ENCODE peak calls at places on chromosomes 2 and 18, in ten cellular contexts. One of them, this sample, is unnamed.

GRCh38 chr2:112181571-112182290 is 43.5 kb downstream of the FBLN7 start:
- DNase-seq in suprapubic skin: no peak
- DNase-seq in GM12878: no peak
- DNase-seq in prostate gland: no peak
- DNase-seq in H1: no peak
- DNase-seq in HCT116: no peak
- DNase-seq in breast epithelium: no peak
- DNase-seq in HL-60: no peak
- DNase-seq in HepG2: no peak
- DNase-seq in spleen: no peak
- DNase-seq in this sample: no peak

GRCh38 chr2:120175000-120175581 is 48.1 kb downstream of the TMEM185B start:
- DNase-seq in suprapubic skin: no peak
- DNase-seq in GM12878: no peak
- DNase-seq in prostate gland: peak; percentile 54
- DNase-seq in H1: no peak
- DNase-seq in HCT116: peak; percentile 28
- DNase-seq in breast epithelium: no peak
- DNase-seq in HL-60: peak; percentile 18
- DNase-seq in HepG2: peak; percentile 70
- DNase-seq in spleen: no peak
- DNase-seq in this sample: no peak

GRCh38 chr18:54411781-54412180 is 54.1 kb downstream of the C18orf54 start:
- DNase-seq in suprapubic skin: no peak
- DNase-seq in GM12878: no peak
- DNase-seq in prostate gland: no peak
- DNase-seq in H1: no peak
- DNase-seq in HCT116: no peak
- DNase-seq in breast epithelium: no peak
- DNase-seq in HL-60: no peak
- DNase-seq in HepG2: no peak
- DNase-seq in spleen: no peak
- DNase-seq in this sample: no peak

GRCh38 chr2:149562304-149562703 is 25.3 kb downstream of the MMADHC start:
- DNase-seq in suprapubic skin: no peak
- DNase-seq in GM12878: no peak
- DNase-seq in prostate gland: no peak
- DNase-seq in H1: no peak
- DNase-seq in HCT116: no peak
- DNase-seq in breast epithelium: no peak
- DNase-seq in HL-60: no peak
- DNase-seq in HepG2: peak; percentile 47
- DNase-seq in spleen: no peak
- DNase-seq in this sample: no peak

GRCh38 chr2:5690718-5691658 is 1.2 kb upstream of the SOX11 start:
- DNase-seq in suprapubic skin: no peak
- DNase-seq in GM12878: no peak
- DNase-seq in prostate gland: no peak
- DNase-seq in H1: no peak
- DNase-seq in HCT116: no peak
- DNase-seq in breast epithelium: no peak
- DNase-seq in HL-60: no peak
- DNase-seq in HepG2: no peak
- DNase-seq in spleen: no peak
- DNase-seq in this sample: no peak

GRCh38 chr18:59719533-59720325 is 22.5 kb upstream of the CCBE1 start:
- DNase-seq in suprapubic skin: no peak
- DNase-seq in GM12878: no peak
- DNase-seq in prostate gland: no peak
- DNase-seq in H1: no peak
- DNase-seq in HCT116: no peak
- DNase-seq in breast epithelium: no peak
- DNase-seq in HL-60: no peak
- DNase-seq in HepG2: no peak
- DNase-seq in spleen: no peak
- DNase-seq in this sample: no peak

GRCh38 chr2:32182667-32183066 is 17.0 kb downstream of the SLC30A6 start:
- DNase-seq in suprapubic skin: no peak
- DNase-seq in GM12878: no peak
- DNase-seq in prostate gland: no peak
- DNase-seq in H1: no peak
- DNase-seq in HCT116: no peak
- DNase-seq in breast epithelium: no peak
- DNase-seq in HL-60: no peak
- DNase-seq in HepG2: no peak
- DNase-seq in spleen: no peak
- DNase-seq in this sample: no peak

GRCh38 chr2:207619764-207620203 is 5.4 kb downstream of the METTL21A start:
- DNase-seq in suprapubic skin: no peak
- DNase-seq in GM12878: no peak
- DNase-seq in prostate gland: no peak
- DNase-seq in H1: no peak
- DNase-seq in HCT116: no peak
- DNase-seq in breast epithelium: no peak
- DNase-seq in HL-60: peak; percentile 83
- DNase-seq in HepG2: peak; percentile 89
- DNase-seq in spleen: no peak
- DNase-seq in this sample: no peak

DNA sequence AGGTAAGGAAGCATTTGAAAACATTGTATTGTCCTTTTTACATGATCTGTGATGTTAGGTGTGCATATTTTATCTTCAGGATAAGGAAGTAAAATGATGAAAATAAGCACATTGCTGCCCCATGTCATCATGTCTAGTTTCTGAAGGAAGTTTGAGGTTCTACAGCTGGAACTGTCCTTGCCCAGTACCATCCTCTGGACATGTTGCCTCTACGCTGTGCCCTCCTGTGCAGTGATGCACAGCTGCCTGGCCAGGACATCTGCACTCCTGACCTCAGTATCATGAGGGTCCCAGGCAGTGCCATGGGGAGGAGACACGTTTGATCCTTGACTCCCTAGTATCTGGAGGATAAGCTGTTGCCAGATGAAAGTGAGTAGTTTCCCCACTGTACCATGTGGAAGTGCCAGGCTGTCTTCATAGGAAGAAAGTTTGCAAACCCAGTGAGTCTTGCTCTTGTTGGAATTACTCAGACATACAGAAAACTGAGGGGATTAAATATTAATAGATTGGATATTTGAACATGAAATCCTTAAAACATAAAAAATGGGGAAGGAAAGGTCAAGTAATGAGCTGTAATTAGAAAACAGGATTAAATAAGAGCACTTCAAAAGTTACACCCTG is 9.5 kb downstream of the ALKAL2 start:
- DNase-seq in suprapubic skin: no peak
- DNase-seq in GM12878: no peak
- DNase-seq in prostate gland: no peak
- DNase-seq in H1: no peak
- DNase-seq in HCT116: no peak
- DNase-seq in breast epithelium: no peak
- DNase-seq in HL-60: no peak
- DNase-seq in HepG2: no peak
- DNase-seq in spleen: no peak
- DNase-seq in this sample: no peak
- H3K27ac ChIP-seq in suprapubic skin: no peak overlapping the region
- H3K27ac ChIP-seq in GM12878: no peak overlapping the region
- H3K27ac ChIP-seq in prostate gland: no peak overlapping the region
- H3K27ac ChIP-seq in H1: no peak overlapping the region
- H3K27ac ChIP-seq in HCT116: no peak overlapping the region
- H3K27ac ChIP-seq in breast epithelium: no peak overlapping the region
- H3K27ac ChIP-seq in HL-60: no peak overlapping the region
- H3K27ac ChIP-seq in HepG2: no peak overlapping the region
- H3K27ac ChIP-seq in spleen: no peak overlapping the region
- H3K27ac ChIP-seq in this sample: no peak overlapping the region

GRCh38 chr2:28626376-28626775 is 125.3 kb upstream of the PPP1CB start:
- DNase-seq in suprapubic skin: no peak
- DNase-seq in GM12878: no peak
- DNase-seq in prostate gland: no peak
- DNase-seq in H1: no peak
- DNase-seq in HCT116: no peak
- DNase-seq in breast epithelium: no peak
- DNase-seq in HL-60: no peak
- DNase-seq in HepG2: no peak
- DNase-seq in spleen: peak; percentile 64
- DNase-seq in this sample: no peak

GRCh38 chr2:28628987-28629386 is 122.6 kb upstream of the PPP1CB start:
- DNase-seq in suprapubic skin: no peak
- DNase-seq in GM12878: no peak
- DNase-seq in prostate gland: no peak
- DNase-seq in H1: no peak
- DNase-seq in HCT116: no peak
- DNase-seq in breast epithelium: no peak
- DNase-seq in HL-60: no peak
- DNase-seq in HepG2: no peak
- DNase-seq in spleen: peak; percentile 65
- DNase-seq in this sample: no peak

GRCh38 chr2:28626891-28627421 is 124.7 kb upstream of the PPP1CB start:
- DNase-seq in suprapubic skin: no peak
- DNase-seq in GM12878: no peak
- DNase-seq in prostate gland: no peak
- DNase-seq in H1: no peak
- DNase-seq in HCT116: no peak
- DNase-seq in breast epithelium: no peak
- DNase-seq in HL-60: no peak
- DNase-seq in HepG2: no peak
- DNase-seq in spleen: peak; percentile 45
- DNase-seq in this sample: peak; percentile 34

GRCh38 chr2:28628506-28628905 is 123.1 kb upstream of the PPP1CB start:
- DNase-seq in suprapubic skin: no peak
- DNase-seq in GM12878: no peak
- DNase-seq in prostate gland: no peak
- DNase-seq in H1: no peak
- DNase-seq in HCT116: no peak
- DNase-seq in breast epithelium: no peak
- DNase-seq in HL-60: no peak
- DNase-seq in HepG2: no peak
- DNase-seq in spleen: peak; percentile 45
- DNase-seq in this sample: no peak

DNA sequence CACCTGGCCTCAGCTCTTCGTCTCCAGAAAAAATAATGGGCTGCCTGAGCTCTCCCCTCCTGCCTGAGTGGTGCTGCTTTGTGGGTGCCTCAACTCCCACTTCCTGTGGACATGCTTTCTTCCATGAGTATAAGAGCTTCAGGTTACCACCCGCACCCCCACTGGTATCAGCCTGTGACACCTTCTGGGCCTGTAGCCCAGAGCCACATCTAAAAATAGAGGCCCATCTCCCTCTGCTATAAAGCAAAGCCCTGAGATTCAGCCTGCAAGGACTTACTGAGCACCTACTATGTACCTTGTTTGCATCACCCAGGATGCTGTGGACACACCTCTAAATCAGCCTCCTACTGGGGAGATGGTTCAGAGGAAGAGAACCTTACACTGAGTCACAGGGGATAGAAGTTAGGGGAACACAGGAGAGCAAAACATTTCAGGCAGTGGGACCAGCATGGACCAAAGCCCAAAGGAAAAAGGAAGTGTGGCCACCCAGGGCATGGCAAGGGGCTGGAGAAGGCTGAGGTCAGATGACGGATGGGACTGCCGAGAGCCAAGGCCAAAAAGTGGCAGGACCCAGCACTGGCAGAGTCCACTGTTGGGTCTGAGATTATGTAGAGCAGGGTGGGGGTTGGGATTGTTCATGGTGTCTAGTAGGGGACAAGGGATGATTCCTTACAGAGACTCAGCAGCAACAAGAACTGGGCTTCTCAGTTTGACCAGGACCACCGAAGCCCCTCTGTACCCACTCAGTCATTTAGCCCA is 123.7 kb upstream of the PPP1CB start:
- DNase-seq in suprapubic skin: no peak
- DNase-seq in GM12878: no peak
- DNase-seq in prostate gland: no peak
- DNase-seq in H1: no peak
- DNase-seq in HCT116: no peak
- DNase-seq in breast epithelium: no peak
- DNase-seq in HL-60: no peak
- DNase-seq in HepG2: no peak
- DNase-seq in spleen: peak; percentile 62
- DNase-seq in this sample: no peak
- TF ChIP-seq POLR2AphosphoS5 in suprapubic skin: no peak
- TF ChIP-seq POLR2AphosphoS5 in GM12878: no peak
- TF ChIP-seq POLR2AphosphoS5 in prostate gland: no peak
- TF ChIP-seq POLR2AphosphoS5 in H1: no peak
- TF ChIP-seq POLR2AphosphoS5 in HCT116: no peak
- TF ChIP-seq POLR2AphosphoS5 in breast epithelium: no peak
- TF ChIP-seq POLR2AphosphoS5 in HL-60: no peak
- TF ChIP-seq POLR2AphosphoS5 in HepG2: no peak
- TF ChIP-seq POLR2AphosphoS5 in spleen: no peak
- TF ChIP-seq POLR2AphosphoS5 in this sample: no peak

DNA sequence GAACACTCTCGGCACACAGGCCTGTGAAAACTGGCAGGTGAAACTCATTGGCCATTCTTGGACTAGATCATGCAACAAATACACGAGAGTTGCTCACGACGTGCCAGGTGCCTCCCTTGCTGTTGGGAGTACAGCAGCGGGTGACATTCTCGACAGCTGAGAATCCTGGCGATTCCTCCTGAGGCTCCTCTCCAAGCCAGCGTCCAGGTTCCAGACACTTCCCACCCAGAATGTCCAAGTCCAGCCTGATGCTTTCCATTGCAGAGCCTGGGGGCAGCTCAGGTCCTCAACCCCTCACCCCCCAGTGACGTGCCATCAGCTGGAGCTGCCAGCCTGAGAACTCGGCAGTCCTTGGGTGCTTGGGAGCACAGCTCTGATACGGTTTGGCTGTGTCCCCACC is 124.2 kb downstream of the PXDN start:
- DNase-seq in suprapubic skin: peak; percentile 41
- DNase-seq in GM12878: no peak
- DNase-seq in prostate gland: no peak
- DNase-seq in H1: no peak
- DNase-seq in HCT116: no peak
- DNase-seq in breast epithelium: no peak
- DNase-seq in HL-60: no peak
- DNase-seq in HepG2: no peak
- DNase-seq in spleen: peak; percentile 30
- DNase-seq in this sample: no peak
- H3K27ac ChIP-seq in suprapubic skin: no peak overlapping the region
- H3K27ac ChIP-seq in GM12878: no peak overlapping the region
- H3K27ac ChIP-seq in prostate gland: no peak overlapping the region
- H3K27ac ChIP-seq in H1: no peak overlapping the region
- H3K27ac ChIP-seq in HCT116: no peak overlapping the region
- H3K27ac ChIP-seq in breast epithelium: no peak overlapping the region
- H3K27ac ChIP-seq in HL-60: no peak overlapping the region
- H3K27ac ChIP-seq in HepG2: no peak overlapping the region
- H3K27ac ChIP-seq in spleen: no peak overlapping the region
- H3K27ac ChIP-seq in this sample: no peak overlapping the region

GRCh38 chr2:71281950-71282349 is 49.6 kb upstream of the ZNF638 start:
- DNase-seq in suprapubic skin: no peak
- DNase-seq in GM12878: no peak
- DNase-seq in prostate gland: no peak
- DNase-seq in H1: no peak
- DNase-seq in HCT116: no peak
- DNase-seq in breast epithelium: no peak
- DNase-seq in HL-60: no peak
- DNase-seq in HepG2: no peak
- DNase-seq in spleen: no peak
- DNase-seq in this sample: no peak

GRCh38 chr2:71275939-71276310 is 49.0 kb upstream of the PAIP2B start:
- DNase-seq in suprapubic skin: no peak
- DNase-seq in GM12878: no peak
- DNase-seq in prostate gland: no peak
- DNase-seq in H1: no peak
- DNase-seq in HCT116: no peak
- DNase-seq in breast epithelium: no peak
- DNase-seq in HL-60: no peak
- DNase-seq in HepG2: no peak
- DNase-seq in spleen: no peak
- DNase-seq in this sample: no peak

GRCh38 chr2:71277536-71278103 is 50.7 kb upstream of the PAIP2B start:
- DNase-seq in suprapubic skin: no peak
- DNase-seq in GM12878: no peak
- DNase-seq in prostate gland: no peak
- DNase-seq in H1: no peak
- DNase-seq in HCT116: peak; percentile 34
- DNase-seq in breast epithelium: no peak
- DNase-seq in HL-60: peak; percentile 27
- DNase-seq in HepG2: peak; percentile 31
- DNase-seq in spleen: peak; percentile 78
- DNase-seq in this sample: peak; percentile 27

GRCh38 chr2:71276311-71277158 is 49.6 kb upstream of the PAIP2B start:
- DNase-seq in suprapubic skin: peak; percentile 87
- DNase-seq in GM12878: peak; percentile 45
- DNase-seq in prostate gland: peak; percentile 74
- DNase-seq in H1: peak; percentile 77
- DNase-seq in HCT116: peak; percentile 84
- DNase-seq in breast epithelium: peak; percentile 63
- DNase-seq in HL-60: peak; percentile 82
- DNase-seq in HepG2: peak; percentile 48
- DNase-seq in spleen: peak; percentile 95
- DNase-seq in this sample: peak; percentile 91

GRCh38 chr2:71277159-71277498 is 50.2 kb upstream of the PAIP2B start:
- DNase-seq in suprapubic skin: no peak
- DNase-seq in GM12878: no peak
- DNase-seq in prostate gland: no peak
- DNase-seq in H1: no peak
- DNase-seq in HCT116: no peak
- DNase-seq in breast epithelium: no peak
- DNase-seq in HL-60: no peak
- DNase-seq in HepG2: no peak
- DNase-seq in spleen: no peak
- DNase-seq in this sample: no peak
- TF ChIP-seq POLR2AphosphoS5 in suprapubic skin: no peak
- TF ChIP-seq POLR2AphosphoS5 in GM12878: no peak
- TF ChIP-seq POLR2AphosphoS5 in prostate gland: no peak
- TF ChIP-seq POLR2AphosphoS5 in H1: no peak
- TF ChIP-seq POLR2AphosphoS5 in HCT116: no peak
- TF ChIP-seq POLR2AphosphoS5 in breast epithelium: no peak
- TF ChIP-seq POLR2AphosphoS5 in HL-60: no peak
- TF ChIP-seq POLR2AphosphoS5 in HepG2: no peak
- TF ChIP-seq POLR2AphosphoS5 in spleen: no peak
- TF ChIP-seq POLR2AphosphoS5 in this sample: no peak

This sample was measured in transverse colon.